ENCODE peak calls at places on chromosomes 12 and 14, in five cellular contexts. H is AG04450, P is HL-60, W is coronary artery, B is PC-9. Q is an unnamed sample.

GRCh38 chr12:29207120-29207519 is 58.0 kb downstream of the FAR2 start:
- DNase-seq in P (peak; percentile 86), W (no peak), B (no peak), H (no peak), Q (no peak)

GRCh38 chr14:47917344-47917954 is 242.0 kb upstream of the MDGA2 start:
- DNase-seq in H (no peak), P (peak; percentile 7), B (peak; percentile 16), W (no peak), Q (no peak)

GRCh38 chr12:76020731-76021672 is 10.6 kb downstream of the PHLDA1 start:
- DNase-seq in W (no peak), B (peak; percentile 58), H (peak; percentile 93), P (peak; percentile 49), Q (no peak)

GRCh38 chr12:116918464-116918863 is 7.7 kb downstream of the FBXW8 start:
- DNase-seq in H (no peak), P (peak; percentile 5), W (no peak), B (no peak), Q (no peak)

GRCh38 chr12:116861331-116861730 is 19.9 kb downstream of the HRK start:
- DNase-seq in P (peak; percentile 17), B (no peak), W (no peak), H (peak; percentile 75), Q (peak; percentile 8)

GRCh38 chr12:65649126-65649525 is 175.2 kb upstream of the HMGA2 start:
- DNase-seq in W (no peak), P (no peak), H (peak; percentile 93), B (peak; percentile 27), Q (no peak)

GRCh38 chr14:104784846-104785707 is 10.5 kb downstream of the AKT1 start:
- DNase-seq in P (no peak), H (no peak), B (no peak), W (no peak), Q (no peak)

GRCh38 chr12:52924764-52925716 is 20.2 kb upstream of the KRT8 start:
- DNase-seq in B (peak; percentile 78), P (no peak), H (peak; percentile 62), W (no peak), Q (no peak)

GRCh38 chr14:89992273-89992672 is 36.5 kb downstream of the TDP1 start:
- DNase-seq in H (no peak), B (no peak), W (no peak), P (no peak), Q (no peak)

GRCh38 chr14:41167040-41167439 is 439.6 kb upstream of the LRFN5 start:
- DNase-seq in B (no peak), P (no peak), W (no peak), H (no peak), Q (no peak)

GRCh38 chr12:113613414-113613813 is 141.7 kb upstream of the LHX5 start:
- DNase-seq in P (no peak), W (no peak), B (no peak), H (no peak), Q (no peak)

GRCh38 chr14:93953263-93953662 is 23.1 kb downstream of the ASB2 start:
- DNase-seq in P (no peak), W (no peak), H (no peak), B (no peak), Q (no peak)

DNA sequence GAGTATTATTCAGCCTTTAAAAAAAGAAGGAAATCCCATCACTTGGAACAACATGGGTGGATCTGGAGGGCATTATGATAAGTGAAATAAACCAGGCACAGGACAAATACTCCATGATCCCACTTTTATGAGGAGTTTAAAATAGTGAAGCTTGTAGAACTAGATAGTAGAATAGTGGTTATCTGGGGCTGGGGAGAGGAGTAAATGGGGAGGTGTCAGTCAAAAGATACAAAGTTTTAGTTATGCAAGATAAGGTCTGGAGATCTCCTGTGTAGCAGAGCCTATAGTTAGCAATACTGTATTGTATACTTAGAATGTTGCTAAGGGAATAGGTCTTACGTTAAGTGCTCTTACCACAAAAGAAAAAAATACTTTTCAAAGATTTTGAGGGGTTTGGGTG is 64.9 kb downstream of the RIC8B start:
- DNase-seq in W (no peak), P (no peak), H (no peak), B (no peak), Q (no peak)
- H3K27ac ChIP-seq in W (no peak overlapping the region), P (no peak overlapping the region), H (no peak overlapping the region), B (no peak overlapping the region), Q (no peak overlapping the region)

DNA sequence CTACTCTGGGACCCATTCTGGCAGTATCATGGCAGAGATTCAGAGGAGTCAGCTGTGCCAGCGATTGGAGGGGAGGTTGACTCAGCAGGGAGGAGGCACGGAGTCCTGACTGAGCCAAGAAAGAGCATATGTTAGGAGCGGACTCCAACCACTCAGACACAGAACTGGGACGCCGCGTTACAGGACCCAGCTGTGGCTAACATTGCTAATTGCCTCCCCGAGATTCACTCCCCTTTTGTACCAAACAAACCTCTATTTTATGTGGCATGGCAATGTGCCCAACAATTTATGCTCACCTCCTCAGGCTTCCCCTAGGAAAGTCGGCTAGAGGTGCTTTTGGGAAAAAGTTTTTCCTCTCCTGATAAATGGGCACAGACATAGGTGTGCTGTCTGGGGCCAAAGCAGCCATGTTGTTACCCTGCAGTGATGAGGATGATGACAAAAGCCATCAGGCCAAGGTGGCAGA is 15.2 kb upstream of the CLIP1 start:
- DNase-seq in W (peak; percentile 77), H (no peak), B (no peak), P (no peak), Q (peak; percentile 6)
- H3K27ac ChIP-seq in W (peak overlapping the region; percentile 51), H (peak overlapping the region; percentile 22), B (no peak overlapping the region), P (no peak overlapping the region), Q (no peak overlapping the region)

GRCh38 chr12:112382866-112383265 is 635 bp upstream of the HECTD4 start:
- DNase-seq in W (no peak), H (no peak), P (no peak), B (no peak), Q (no peak)

GRCh38 chr12:112389228-112389627 is 7.0 kb upstream of the HECTD4 start:
- DNase-seq in P (no peak), B (no peak), H (no peak), W (no peak), Q (no peak)

GRCh38 chr12:112381421-112381897 is 772 bp downstream of the HECTD4 start:
- DNase-seq in P (peak; percentile 26), W (no peak), H (no peak), B (peak; percentile 36), Q (no peak)

GRCh38 chr12:112381898-112382796 is at the start of gene HECTD4:
- DNase-seq in W (peak; percentile 93), H (peak; percentile 33), P (peak; percentile 92), B (peak; percentile 93), Q (peak; percentile 79)

DNA sequence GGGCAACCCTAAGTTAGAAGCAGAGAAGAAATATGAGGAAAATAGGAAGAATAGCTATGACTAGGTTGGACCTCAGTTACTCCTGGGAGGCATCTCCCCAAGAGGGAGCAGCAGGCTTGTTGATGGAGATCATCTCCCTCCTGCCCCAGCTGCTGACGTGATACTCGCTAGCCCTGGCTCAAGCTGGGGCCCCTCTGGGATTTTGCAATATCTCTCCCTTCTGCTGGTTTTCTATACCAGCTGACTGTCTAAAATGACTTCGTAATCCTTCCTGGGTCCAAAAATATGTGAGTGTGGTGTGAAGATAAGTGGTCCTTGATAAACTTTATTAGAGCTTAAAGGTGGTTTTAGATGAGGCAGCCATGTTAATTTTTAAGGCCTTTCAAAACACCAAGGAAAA is 4.5 kb upstream of the HECTD4 start:
- DNase-seq in B (no peak), W (no peak), P (peak; percentile 80), H (peak; percentile 63), Q (no peak)
- H3K27ac ChIP-seq in B (no peak overlapping the region), W (no peak overlapping the region), P (peak overlapping the region; percentile 42), H (peak overlapping the region; percentile 39), Q (no peak overlapping the region)

GRCh38 chr12:88556213-88556612 is 24.1 kb downstream of the KITLG start:
- DNase-seq in P (no peak), W (no peak), B (no peak), H (no peak), Q (no peak)
- H3K27ac ChIP-seq in P (no peak overlapping the region), W (no peak overlapping the region), B (no peak overlapping the region), H (no peak overlapping the region), Q (no peak overlapping the region)

GRCh38 chr12:131785763-131786330 is 42.3 kb upstream of the MMP17 start:
- DNase-seq in H (no peak), P (no peak), W (no peak), B (no peak), Q (no peak)
- H3K27ac ChIP-seq in H (no peak overlapping the region), P (no peak overlapping the region), W (no peak overlapping the region), B (no peak overlapping the region), Q (peak overlapping the region; percentile 9)

GRCh38 chr12:3727877-3728632 is 24.9 kb downstream of the CRACR2A start:
- DNase-seq in W (no peak), H (peak; percentile 15), P (peak; percentile 88), B (no peak), Q (no peak)
- H3K27ac ChIP-seq in W (no peak overlapping the region), H (no peak overlapping the region), P (peak overlapping the region; percentile 88), B (no peak overlapping the region), Q (no peak overlapping the region)

GRCh38 chr14:99157676-99158075 is 114.3 kb downstream of the BCL11B start:
- DNase-seq in H (no peak), W (peak; percentile 29), P (no peak), B (no peak), Q (no peak)

GRCh38 chr14:99157246-99157645 is 114.8 kb downstream of the BCL11B start:
- DNase-seq in B (no peak), P (no peak), W (peak; percentile 54), H (no peak), Q (no peak)

GRCh38 chr14:99156814-99157213 is 115.2 kb downstream of the BCL11B start:
- DNase-seq in B (no peak), P (no peak), H (no peak), W (no peak), Q (no peak)

GRCh38 chr14:99155173-99155777 is 116.7 kb downstream of the BCL11B start:
- DNase-seq in H (no peak), B (no peak), W (no peak), P (no peak), Q (no peak)

DNA sequence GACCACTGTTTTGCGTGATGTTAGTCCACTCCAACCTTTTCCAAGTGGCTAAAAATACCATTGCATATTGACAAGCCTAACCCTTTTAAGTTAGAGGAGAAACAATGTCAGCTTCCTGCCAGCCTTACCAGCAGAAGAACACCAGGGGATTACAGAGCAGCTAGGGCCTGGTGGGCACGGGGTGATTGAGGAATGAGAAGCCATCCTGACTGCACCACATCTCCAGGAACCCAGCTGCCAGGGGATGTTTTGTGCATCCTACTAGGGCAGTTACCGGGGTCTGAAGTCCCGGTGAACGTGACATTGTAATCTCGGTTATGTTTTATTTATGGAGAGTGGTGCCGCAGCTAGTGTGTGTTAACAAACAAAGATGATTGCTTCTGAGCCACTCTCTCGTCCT is 116.0 kb downstream of the BCL11B start:
- DNase-seq in H (no peak), P (no peak), B (no peak), W (no peak), Q (no peak)
- H3K27ac ChIP-seq in H (no peak overlapping the region), P (no peak overlapping the region), B (no peak overlapping the region), W (no peak overlapping the region), Q (no peak overlapping the region)

Q was measured in caudate nucleus.